ENCODE peak calls at places on chromosomes 5 and 9, in four cellular contexts. U is HCT116, X is K562, G is SK-N-SH. B is an unnamed sample.

GRCh38 chr9:115781361-115781760 is 372.2 kb upstream of the PAPPA start:
- DNase-seq in U (no peak), X (no peak), G (no peak), B (no peak)

GRCh38 chr5:176400382-176401156 is 12.0 kb downstream of the HIGD2A start:
- DNase-seq in U (no peak), X (no peak), G (no peak), B (no peak)

GRCh38 chr5:96562614-96563013 is 99.6 kb upstream of the CAST start:
- DNase-seq in U (no peak), X (no peak), G (no peak), B (no peak)

GRCh38 chr9:16062542-16063240 is 509.8 kb downstream of the CCDC171 start:
- DNase-seq in U (peak; percentile 6), X (no peak), G (no peak), B (no peak)

GRCh38 chr5:32522429-32523143 is 62.8 kb upstream of the SUB1 start:
- DNase-seq in U (no peak), X (no peak), G (no peak), B (no peak)

GRCh38 chr5:124264499-124264898 is 481.9 kb downstream of the ZNF608 start:
- DNase-seq in U (no peak), X (no peak), G (no peak), B (no peak)

GRCh38 chr5:159913048-159913447 is 3.2 kb upstream of the ADRA1B start:
- DNase-seq in U (no peak), X (no peak), G (no peak), B (no peak)

GRCh38 chr5:109567374-109568044 is 122.2 kb upstream of the MAN2A1 start:
- DNase-seq in U (no peak), X (peak; percentile 17), G (no peak), B (peak; percentile 10)

GRCh38 chr5:35600591-35600990 is 17.1 kb upstream of the SPEF2 start:
- DNase-seq in U (no peak), X (no peak), G (no peak), B (no peak)

GRCh38 chr5:170220196-170220595 is 12.6 kb upstream of the C5orf58 start:
- DNase-seq in U (no peak), X (no peak), G (no peak), B (no peak)

GRCh38 chr5:143721960-143722359 is 90.0 kb upstream of the HMHB1 start:
- DNase-seq in U (no peak), X (no peak), G (no peak), B (no peak)

GRCh38 chr5:150161242-150162141 is 5.1 kb upstream of the CDX1 start:
- DNase-seq in U (peak; percentile 63), X (peak; percentile 87), G (peak; percentile 89), B (peak; percentile 69)

GRCh38 chr9:15222313-15222712 is 84.7 kb downstream of the TTC39B start:
- DNase-seq in U (no peak), X (no peak), G (no peak), B (no peak)

GRCh38 chr5:138900281-138900965 is 25.3 kb upstream of the LRRTM2 start:
- DNase-seq in U (no peak), X (peak; percentile 41), G (no peak), B (no peak)

GRCh38 chr5:123875444-123876264 is 363.7 kb downstream of the CSNK1G3 start:
- DNase-seq in U (no peak), X (no peak), G (no peak), B (peak; percentile 52)

GRCh38 chr5:37836173-37837100 is 3.4 kb downstream of the GDNF start:
- DNase-seq in U (no peak), X (no peak), G (peak; percentile 45), B (no peak)

GRCh38 chr5:78896128-78896527 is 89.0 kb downstream of the ARSB start:
- DNase-seq in U (no peak), X (no peak), G (no peak), B (no peak)

GRCh38 chr5:78899922-78900362 is 85.2 kb downstream of the ARSB start:
- DNase-seq in U (peak; percentile 44), X (peak; percentile 55), G (no peak), B (peak; percentile 58)

GRCh38 chr5:78890663-78891379 is 94.3 kb downstream of the ARSB start:
- DNase-seq in U (no peak), X (no peak), G (no peak), B (no peak)

GRCh38 chr5:78893959-78894676 is 91.0 kb downstream of the ARSB start:
- DNase-seq in U (no peak), X (no peak), G (no peak), B (no peak)

GRCh38 chr5:78895616-78896015 is 89.5 kb downstream of the ARSB start:
- DNase-seq in U (no peak), X (no peak), G (no peak), B (no peak)
- TF ChIP-seq ELF1 in U (no peak), X (no peak), G (no peak), B (no peak)

GRCh38 chr5:82641362-82641988 is 363.3 kb upstream of the RPS23 start:
- DNase-seq in U (peak; percentile 73), X (peak; percentile 49), G (peak; percentile 64), B (peak; percentile 82)

GRCh38 chr5:82639393-82640144 is 361.4 kb upstream of the RPS23 start:
- DNase-seq in U (no peak), X (no peak), G (no peak), B (no peak)

GRCh38 chr5:82640901-82641300 is 362.7 kb upstream of the RPS23 start:
- DNase-seq in U (no peak), X (no peak), G (no peak), B (no peak)

DNA sequence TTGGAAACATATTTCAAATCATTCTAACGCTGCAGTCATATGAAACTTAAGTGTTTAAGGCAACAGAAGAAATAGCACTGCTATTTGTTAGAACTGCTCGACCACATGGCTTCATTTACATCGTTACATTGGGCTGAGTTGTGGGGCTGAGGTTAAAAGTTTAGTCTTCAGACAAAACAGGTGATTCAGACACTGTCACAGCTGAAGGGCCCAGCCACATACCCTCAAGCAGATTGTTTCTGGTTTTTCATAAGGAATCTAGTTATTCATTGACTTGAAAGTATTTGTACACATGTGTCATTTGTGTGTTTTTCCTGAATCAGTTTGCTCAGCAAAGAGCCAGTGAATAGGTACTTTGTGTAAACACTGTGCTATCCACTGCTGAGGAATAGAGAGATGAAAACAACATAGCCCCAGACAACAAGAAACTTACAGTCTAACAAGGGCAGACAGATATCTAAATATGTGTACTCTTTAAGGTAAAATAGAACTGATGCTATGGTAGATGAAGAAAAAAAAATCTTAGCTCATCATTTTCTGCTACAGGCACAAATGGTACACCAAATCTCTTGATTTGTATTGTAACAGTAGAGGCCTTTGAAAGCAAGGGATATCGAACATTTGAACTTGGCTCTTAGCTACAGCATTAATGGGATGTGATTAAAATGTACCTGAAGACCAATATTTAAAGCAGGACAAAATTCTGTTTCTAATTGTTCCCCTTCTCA is 357.6 kb upstream of the RPS23 start:
- DNase-seq in U (peak; percentile 13), X (no peak), G (no peak), B (peak; percentile 98)
- TF ChIP-seq ELF1 in U (no peak), X (no peak), G (no peak), B (no peak)

GRCh38 chr5:122697171-122697570 is 77.7 kb upstream of the SNX2 start:
- DNase-seq in U (no peak), X (no peak), G (no peak), B (no peak)

GRCh38 chr5:122693963-122694362 is 80.9 kb upstream of the SNX2 start:
- DNase-seq in U (no peak), X (no peak), G (no peak), B (no peak)

GRCh38 chr5:122699226-122699625 is 75.7 kb upstream of the SNX2 start:
- DNase-seq in U (no peak), X (no peak), G (no peak), B (no peak)

GRCh38 chr5:122694884-122695283 is 80.0 kb upstream of the SNX2 start:
- DNase-seq in U (no peak), X (no peak), G (no peak), B (no peak)
- TF ChIP-seq ELF1 in U (no peak), X (no peak), G (no peak), B (no peak)

GRCh38 chr5:148909001-148909400 is 82.6 kb downstream of the ADRB2 start:
- DNase-seq in U (no peak), X (no peak), G (no peak), B (no peak)
- TF ChIP-seq ELF1 in U (no peak), X (no peak), G (no peak), B (no peak)

GRCh38 chr5:58466939-58467338 is 7.1 kb upstream of the PLK2 start:
- DNase-seq in U (no peak), X (no peak), G (no peak), B (no peak)

GRCh38 chr5:58475404-58475803 is 15.5 kb upstream of the PLK2 start:
- DNase-seq in U (no peak), X (no peak), G (no peak), B (no peak)

GRCh38 chr5:58469895-58470294 is 10.0 kb upstream of the PLK2 start:
- DNase-seq in U (no peak), X (no peak), G (no peak), B (no peak)
- TF ChIP-seq ELF1 in U (no peak), X (no peak), G (no peak), B (no peak)

GRCh38 chr5:89901983-89902382 is 507.6 kb downstream of the CETN3 start:
- DNase-seq in U (no peak), X (no peak), G (no peak), B (no peak)
- TF ChIP-seq ELF1 in U (no peak), X (no peak), G (no peak), B (no peak)

DNA sequence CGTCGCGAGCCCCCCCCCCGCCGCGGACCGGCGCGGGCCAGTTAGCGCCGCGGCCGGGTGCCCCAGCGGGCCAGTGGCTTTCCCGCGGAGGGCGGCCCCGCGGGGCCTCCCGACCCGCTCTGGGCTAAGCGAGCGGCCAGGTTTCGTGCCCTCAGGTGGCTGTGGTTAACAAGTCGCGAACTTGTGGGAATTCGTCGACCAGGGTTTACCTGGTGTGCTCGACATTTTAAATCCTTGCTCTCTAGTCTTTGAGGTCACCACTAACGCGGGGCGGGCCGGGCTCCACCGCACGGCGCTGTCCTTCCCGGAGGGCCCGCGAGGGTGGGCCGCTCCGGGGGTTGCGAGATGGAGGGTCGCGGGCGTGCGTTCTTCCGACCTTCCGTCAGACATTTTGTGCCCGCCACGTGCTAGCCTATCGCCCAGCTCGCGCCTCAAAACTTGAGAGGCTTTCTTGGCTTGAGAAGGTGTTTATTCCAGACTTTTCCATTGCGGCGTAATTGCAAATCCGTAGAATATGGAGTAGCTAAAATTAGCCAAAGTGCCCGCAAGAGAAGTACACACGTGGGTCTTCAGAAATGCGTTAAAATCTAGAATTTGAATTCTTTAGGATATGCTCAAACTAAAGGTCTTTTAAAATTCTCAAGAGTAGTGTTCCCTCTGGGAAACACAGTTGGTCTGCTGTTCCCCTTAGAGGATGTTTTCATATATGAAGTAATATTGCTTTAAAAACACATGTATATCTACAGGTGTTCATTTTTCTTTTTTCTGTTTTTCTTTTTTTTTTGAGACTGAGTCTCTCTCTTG is 2.1 kb downstream of the ANP32B start:
- DNase-seq in U (no peak), X (peak; percentile 29), G (no peak), B (no peak)
- TF ChIP-seq ELF1 in U (no peak), X (no peak), G (no peak), B (no peak)

GRCh38 chr9:21252727-21253547 is 13.1 kb upstream of the IFNA14 start:
- DNase-seq in U (peak; percentile 38), X (no peak), G (peak; percentile 9), B (peak; percentile 10)
- TF ChIP-seq ELF1 in U (no peak), X (no peak), G (no peak), B (no peak)